ENCODE peak calls at places on chromosomes 5 and 9, in six cellular contexts. U, A, I, Q, P and O are unnamed samples.

GRCh38 chr5:74673011-74673790 is 11.8 kb upstream of the HEXB start:
- DNase-seq in U (peak), A (no peak), I (no peak), Q (no peak), P (no peak), O (no peak)

GRCh38 chr5:106843812-106844416 is 826.8 kb downstream of the EFNA5 start:
- DNase-seq in U (no peak), A (no peak), I (no peak), Q (no peak), P (no peak), O (no peak)

GRCh38 chr9:78030553-78031270 is 899 bp downstream of the GNAQ start:
- DNase-seq in U (peak), A (no peak), I (peak), Q (peak), P (peak), O (peak)

GRCh38 chr9:98994226-98995058 is 50.7 kb downstream of the COL15A1 start:
- DNase-seq in U (no peak), A (no peak), I (no peak), Q (no peak), P (no peak), O (no peak)

GRCh38 chr9:22144226-22144625 is 135.1 kb upstream of the CDKN2B start:
- DNase-seq in U (no peak), A (no peak), I (no peak), Q (no peak), P (no peak), O (no peak)

GRCh38 chr5:131654309-131654708 is 19.3 kb upstream of the RAPGEF6 start:
- DNase-seq in U (no peak), A (no peak), I (no peak), Q (no peak), P (no peak), O (no peak)

GRCh38 chr5:80761176-80761575 is 106.4 kb upstream of the DHFR start:
- DNase-seq in U (no peak), A (no peak), I (no peak), Q (no peak), P (no peak), O (no peak)

GRCh38 chr9:122158202-122158601 is 1.4 kb downstream of the NDUFA8 start:
- DNase-seq in U (peak), A (no peak), I (no peak), Q (no peak), P (peak), O (peak)

GRCh38 chr5:175752826-175753535 is 95.1 kb downstream of the HRH2 start:
- DNase-seq in U (no peak), A (no peak), I (no peak), Q (no peak), P (no peak), O (no peak)

GRCh38 chr9:21789541-21790037 is 12.8 kb upstream of the MTAP start:
- DNase-seq in U (peak), A (peak), I (no peak), Q (peak), P (no peak), O (peak)

GRCh38 chr5:32229586-32229985 is 55.5 kb upstream of the GOLPH3 start:
- DNase-seq in U (no peak), A (no peak), I (no peak), Q (no peak), P (no peak), O (no peak)

GRCh38 chr5:32223972-32224608 is 50.0 kb upstream of the GOLPH3 start:
- DNase-seq in U (no peak), A (no peak), I (no peak), Q (no peak), P (no peak), O (no peak)

GRCh38 chr5:32228816-32229215 is 54.7 kb upstream of the GOLPH3 start:
- DNase-seq in U (no peak), A (no peak), I (no peak), Q (no peak), P (no peak), O (no peak)

GRCh38 chr5:32222723-32223470 is 48.8 kb upstream of the GOLPH3 start:
- DNase-seq in U (no peak), A (no peak), I (no peak), Q (no peak), P (no peak), O (no peak)

DNA sequence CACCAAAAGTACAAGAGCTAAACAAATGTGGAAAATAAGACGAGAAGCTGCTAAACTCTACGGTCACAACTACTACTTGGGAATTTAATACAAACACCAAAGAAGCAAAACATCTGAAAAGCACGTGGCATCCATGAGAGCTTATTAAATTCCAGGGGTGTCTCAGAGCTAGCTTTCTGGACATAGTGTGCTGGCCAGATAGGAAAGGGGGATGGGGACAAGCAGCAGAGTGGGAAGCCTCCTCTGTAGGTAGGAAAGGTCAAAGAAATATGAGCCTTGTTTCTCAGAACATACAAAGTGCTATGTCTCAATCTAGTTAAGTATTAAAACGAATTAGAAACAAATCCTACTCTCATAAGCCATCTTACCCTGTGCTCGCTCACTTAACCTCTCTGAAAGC is 51.3 kb upstream of the GOLPH3 start:
- DNase-seq in U (no peak), A (no peak), I (no peak), Q (no peak), P (no peak), O (no peak)
- TF ChIP-seq EP300 in U (no peak), A (no peak), I (no peak), Q (peak), P (peak), O (peak)

GRCh38 chr5:134846641-134846960 is 833 bp downstream of the C5orf24 start:
- DNase-seq in U (peak), A (no peak), I (no peak), Q (no peak), P (no peak), O (peak)

GRCh38 chr5:134845335-134845851 is 375 bp upstream of the C5orf24 start:
- DNase-seq in U (peak), A (no peak), I (no peak), Q (no peak), P (no peak), O (peak)

GRCh38 chr5:134844252-134844651 is 1.5 kb upstream of the C5orf24 start:
- DNase-seq in U (no peak), A (no peak), I (no peak), Q (no peak), P (no peak), O (no peak)

GRCh38 chr5:134840811-134841210 is 5.0 kb upstream of the C5orf24 start:
- DNase-seq in U (no peak), A (no peak), I (no peak), Q (peak), P (no peak), O (no peak)

DNA sequence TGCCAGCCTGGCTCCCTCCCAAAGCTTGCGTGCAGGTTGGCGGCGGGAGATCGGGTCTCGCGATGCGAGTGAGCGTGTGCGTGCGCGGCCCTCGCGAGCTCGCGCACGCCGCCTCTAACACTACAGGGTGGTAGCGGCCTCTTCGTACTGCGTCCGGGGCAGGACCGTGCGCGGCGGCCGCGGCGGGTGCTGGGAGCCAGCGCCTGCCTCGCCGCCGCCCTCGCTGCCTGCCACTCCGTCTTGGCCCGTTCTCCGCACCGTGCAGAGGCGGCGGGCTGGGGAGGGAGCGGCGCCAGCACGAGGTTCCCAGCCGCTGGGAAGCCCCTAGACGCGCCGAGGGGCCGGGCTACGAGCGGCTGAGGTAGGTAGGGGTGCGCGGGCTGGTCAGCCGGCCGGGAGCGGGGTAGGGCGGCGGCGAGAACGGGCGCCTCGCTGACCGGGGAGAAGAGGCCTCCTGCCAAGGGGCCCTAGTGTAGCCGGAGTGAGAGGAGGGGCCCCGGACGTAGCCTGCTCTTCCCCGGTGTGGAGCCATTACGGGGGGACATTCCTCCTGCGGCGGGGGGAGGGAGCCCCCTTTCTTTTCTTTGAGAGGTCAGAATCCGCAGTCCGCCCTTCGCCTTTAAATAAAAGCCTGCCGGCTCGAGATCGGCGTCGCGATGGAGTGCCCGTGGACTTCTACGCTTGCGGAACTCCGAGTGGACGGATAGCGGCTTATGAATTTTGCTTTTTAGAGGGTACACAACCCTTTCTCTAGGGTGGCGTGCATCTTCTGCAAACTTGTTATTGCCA is at the start of gene C5orf24:
- DNase-seq in U (peak), A (peak), I (peak), Q (peak), P (peak), O (peak)
- TF ChIP-seq EP300 in U (no peak), A (no peak), I (no peak), Q (no peak), P (no peak), O (no peak)

GRCh38 chr5:172984244-172984953 is 828 bp downstream of the ATP6V0E1 start:
- DNase-seq in U (peak), A (peak), I (peak), Q (peak), P (peak), O (peak)
- TF ChIP-seq EP300 in U (no peak), A (no peak), I (no peak), Q (no peak), P (no peak), O (no peak)

GRCh38 chr5:149646564-149646963 is 65.3 kb downstream of the ARHGEF37 start:
- DNase-seq in U (peak), A (no peak), I (no peak), Q (no peak), P (no peak), O (no peak)

GRCh38 chr5:149645236-149645635 is 63.9 kb downstream of the ARHGEF37 start:
- DNase-seq in U (no peak), A (no peak), I (no peak), Q (no peak), P (no peak), O (no peak)

GRCh38 chr5:149644629-149645028 is 63.3 kb downstream of the ARHGEF37 start:
- DNase-seq in U (no peak), A (no peak), I (no peak), Q (no peak), P (no peak), O (no peak)

GRCh38 chr5:149645725-149646124 is 64.4 kb downstream of the ARHGEF37 start:
- DNase-seq in U (no peak), A (no peak), I (no peak), Q (no peak), P (no peak), O (no peak)

DNA sequence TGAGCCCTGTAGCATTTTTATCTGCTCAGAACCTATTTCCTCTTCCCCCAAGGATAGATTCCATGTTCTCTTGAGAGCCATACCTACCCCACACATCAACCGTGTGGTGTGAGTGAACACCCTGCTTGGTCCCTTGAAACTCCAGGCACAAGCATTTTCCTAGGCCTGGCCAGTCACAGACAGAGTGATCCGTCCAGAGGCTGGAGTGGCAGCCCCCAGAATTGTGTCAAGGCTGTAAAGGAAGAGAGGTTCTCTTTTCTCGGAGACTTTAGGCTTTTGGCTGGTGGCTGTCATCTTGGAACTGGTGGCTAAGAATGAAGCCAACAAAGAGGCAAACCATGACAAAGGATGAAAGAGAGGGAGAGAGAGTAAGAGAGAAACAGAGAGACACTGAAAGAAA is 66.0 kb downstream of the ARHGEF37 start:
- DNase-seq in U (no peak), A (no peak), I (no peak), Q (no peak), P (no peak), O (no peak)
- TF ChIP-seq EP300 in U (no peak), A (no peak), I (no peak), Q (no peak), P (no peak), O (no peak)

GRCh38 chr9:72363226-72363625 is 1.8 kb downstream of the ZFAND5 start:
- DNase-seq in U (no peak), A (no peak), I (no peak), Q (no peak), P (no peak), O (no peak)

GRCh38 chr9:72364679-72365524 is at the start of gene ZFAND5:
- DNase-seq in U (peak), A (peak), I (peak), Q (peak), P (peak), O (peak)

GRCh38 chr9:72362680-72363139 is 2.3 kb downstream of the ZFAND5 start:
- DNase-seq in U (peak), A (peak), I (peak), Q (peak), P (no peak), O (peak)

GRCh38 chr9:72363908-72364678 is 915 bp downstream of the ZFAND5 start:
- DNase-seq in U (peak), A (no peak), I (peak), Q (peak), P (peak), O (peak)

GRCh38 chr9:72365525-72366256 is 683 bp upstream of the ZFAND5 start:
- DNase-seq in U (peak), A (peak), I (peak), Q (peak), P (peak), O (peak)
- TF ChIP-seq EP300 in U (no peak), A (no peak), I (peak), Q (peak), P (peak), O (peak)

DNA sequence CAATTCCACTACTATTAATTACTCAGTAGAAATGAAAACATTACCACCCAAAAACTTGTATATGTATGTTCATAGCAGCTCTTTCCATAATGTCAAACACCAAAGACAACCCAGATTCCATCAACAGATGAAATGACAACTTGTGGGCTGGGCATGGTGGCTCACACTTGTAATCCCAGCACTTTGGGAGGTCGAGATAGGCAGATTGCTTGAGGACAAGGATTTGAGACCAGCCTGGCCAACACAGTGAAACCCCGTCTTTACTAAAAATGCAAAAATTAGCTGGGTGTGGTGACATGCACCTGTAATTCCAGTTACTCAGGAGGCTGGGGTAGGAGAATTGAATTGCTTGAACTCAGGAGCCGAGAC is 11.5 kb downstream of the UIMC1 start:
- DNase-seq in U (no peak), A (no peak), I (no peak), Q (no peak), P (no peak), O (no peak)
- TF ChIP-seq EP300 in U (no peak), A (no peak), I (no peak), Q (no peak), P (no peak), O (no peak)

DNA sequence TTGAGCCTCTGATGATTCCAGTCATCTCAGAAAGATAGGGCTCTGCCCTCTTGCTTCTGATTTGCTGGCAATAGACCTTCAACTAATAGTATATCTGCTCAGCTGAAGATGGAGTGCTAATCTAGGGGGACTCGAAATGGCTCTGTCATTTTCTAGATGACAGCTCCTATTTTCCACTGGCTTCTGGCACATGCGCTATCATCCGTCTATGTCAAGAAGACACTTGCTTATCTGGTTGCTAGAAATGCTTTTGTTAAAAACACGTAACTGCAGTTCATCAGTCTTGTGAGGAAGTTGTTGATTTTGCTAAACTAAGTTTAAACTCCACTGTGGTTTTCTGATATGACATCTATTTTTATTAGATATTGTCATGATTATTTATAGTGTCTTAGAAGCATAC is 265.5 kb upstream of the ZNF608 start:
- DNase-seq in U (no peak), A (no peak), I (no peak), Q (no peak), P (no peak), O (no peak)
- TF ChIP-seq EP300 in U (no peak), A (no peak), I (no peak), Q (no peak), P (no peak), O (no peak)

DNA sequence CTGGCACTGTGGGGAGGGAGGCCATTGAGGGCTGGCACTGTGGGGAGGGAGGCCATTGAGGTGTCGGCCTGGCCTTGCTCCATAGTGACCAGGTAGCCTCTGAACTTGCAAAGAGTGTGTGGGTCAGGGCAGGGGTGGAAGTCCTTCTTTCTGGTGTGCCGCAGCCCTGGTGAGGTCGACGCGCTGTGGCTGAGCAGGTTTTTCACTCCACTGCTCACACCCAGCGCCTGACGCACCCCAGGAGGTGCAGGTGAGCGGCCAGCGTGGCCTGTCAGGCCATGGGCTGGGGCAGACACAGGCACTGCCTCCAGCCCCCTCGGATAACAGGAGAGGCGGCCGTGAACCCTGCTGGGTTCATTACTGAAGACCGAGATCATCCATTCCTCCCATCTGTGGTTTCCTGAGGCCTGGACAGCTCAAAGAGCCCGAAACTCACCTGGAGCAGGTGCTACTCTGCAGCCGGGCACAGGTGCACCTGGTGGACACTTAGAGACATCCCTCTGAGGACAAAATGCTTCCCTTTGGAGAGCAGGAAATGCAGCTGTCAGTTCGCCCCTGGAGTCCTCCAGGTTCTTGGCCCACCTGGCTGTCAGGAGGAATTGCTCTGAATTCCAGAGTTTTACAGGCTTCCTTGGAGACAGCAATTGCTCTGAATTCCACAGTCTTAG is 32.4 kb downstream of the LHX3 start:
- DNase-seq in U (no peak), A (no peak), I (no peak), Q (no peak), P (no peak), O (no peak)
- TF ChIP-seq EP300 in U (no peak), A (no peak), I (no peak), Q (no peak), P (no peak), O (no peak)

GRCh38 chr5:149857499-149857898 is 87.1 kb downstream of the PDE6A start:
- DNase-seq in U (peak), A (no peak), I (no peak), Q (peak), P (no peak), O (peak)

GRCh38 chr5:149865746-149866145 is 78.8 kb downstream of the PDE6A start:
- DNase-seq in U (no peak), A (no peak), I (no peak), Q (no peak), P (peak), O (no peak)

GRCh38 chr5:149863176-149863575 is 81.4 kb downstream of the PDE6A start:
- DNase-seq in U (no peak), A (no peak), I (no peak), Q (no peak), P (no peak), O (no peak)

GRCh38 chr5:149863830-149864229 is 80.8 kb downstream of the PDE6A start:
- DNase-seq in U (no peak), A (no peak), I (no peak), Q (no peak), P (no peak), O (no peak)

DNA sequence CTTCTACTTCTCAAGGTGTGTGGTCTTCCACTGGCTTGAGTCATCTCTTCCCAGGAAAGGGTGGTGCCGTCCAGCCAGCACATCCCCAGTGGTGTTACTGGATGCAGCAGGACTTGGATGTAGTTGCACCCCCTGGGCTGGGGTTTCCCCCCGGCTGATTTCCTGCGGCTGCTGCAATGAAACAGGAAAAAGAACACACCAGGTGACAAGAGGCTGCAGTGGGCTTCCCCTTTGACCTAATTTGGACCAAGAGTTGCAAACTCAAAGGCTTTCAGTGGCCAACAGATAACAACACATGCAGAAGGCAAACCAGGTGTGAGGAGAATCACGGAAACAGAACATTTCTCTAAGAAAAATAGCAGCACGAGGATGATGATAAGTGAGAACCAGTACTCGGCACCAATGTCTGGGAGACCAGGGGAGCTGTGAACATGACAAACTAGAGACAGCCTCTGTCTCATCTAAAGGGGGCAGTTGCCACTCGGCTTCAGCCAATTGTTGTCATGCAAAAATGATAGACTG is 83.7 kb downstream of the PDE6A start:
- DNase-seq in U (no peak), A (peak), I (no peak), Q (no peak), P (no peak), O (no peak)
- TF ChIP-seq EP300 in U (no peak), A (peak), I (no peak), Q (no peak), P (no peak), O (no peak)

GRCh38 chr9:7333714-7334113 is 465.9 kb downstream of the DMAC1 start:
- DNase-seq in U (no peak), A (no peak), I (no peak), Q (no peak), P (no peak), O (no peak)

GRCh38 chr9:7332780-7333179 is 466.8 kb downstream of the DMAC1 start:
- DNase-seq in U (no peak), A (no peak), I (no peak), Q (no peak), P (no peak), O (no peak)

GRCh38 chr9:7340451-7340850 is 459.1 kb downstream of the DMAC1 start:
- DNase-seq in U (no peak), A (no peak), I (no peak), Q (no peak), P (no peak), O (no peak)

GRCh38 chr9:7338586-7339281 is 460.8 kb downstream of the DMAC1 start:
- DNase-seq in U (peak), A (no peak), I (no peak), Q (no peak), P (no peak), O (no peak)

GRCh38 chr9:7336356-7337075 is 463.1 kb downstream of the DMAC1 start:
- DNase-seq in U (no peak), A (no peak), I (no peak), Q (no peak), P (no peak), O (no peak)
- TF ChIP-seq EP300 in U (no peak), A (no peak), I (no peak), Q (no peak), P (no peak), O (no peak)